ENCODE peak calls at places on chromosomes 6 and 20, in eight cellular contexts. R, W, U, V, I, Q, P and E are unnamed samples.

GRCh38 chr6:128919412-128919811 is 36.5 kb downstream of the LAMA2 start:
- DNase-seq in Q (no peak), I (no peak), U (no peak), P (no peak), W (no peak), V (no peak), R (no peak), E (no peak)

GRCh38 chr6:6631526-6632276 is 43.2 kb downstream of the LY86 start:
- DNase-seq in U (no peak), W (no peak), V (no peak), Q (no peak), R (peak; percentile 17), P (no peak), I (no peak), E (no peak)

GRCh38 chr6:159842035-159842434 is 42.0 kb downstream of the PNLDC1 start:
- DNase-seq in P (no peak), I (peak; percentile 24), Q (peak; percentile 29), R (no peak), W (no peak), V (no peak), U (no peak), E (peak; percentile 9)

GRCh38 chr6:46772754-46773153 is 20.4 kb upstream of the MEP1A start:
- DNase-seq in Q (no peak), I (no peak), V (no peak), U (no peak), W (no peak), P (peak; percentile 86), R (peak; percentile 57), E (no peak)

GRCh38 chr6:134466751-134467525 is 149.0 kb upstream of the SGK1 start:
- DNase-seq in I (no peak), P (no peak), Q (peak; percentile 18), U (no peak), R (no peak), W (no peak), V (no peak), E (no peak)

GRCh38 chr20:16397053-16397452 is 176.2 kb downstream of the KIF16B start:
- DNase-seq in P (no peak), V (peak; percentile 64), Q (no peak), U (no peak), W (no peak), R (peak; percentile 22), I (no peak), E (no peak)

GRCh38 chr6:168376120-168376519 is 56.5 kb upstream of the DACT2 start:
- DNase-seq in R (no peak), U (no peak), W (no peak), V (no peak), P (no peak), I (no peak), Q (no peak), E (no peak)

GRCh38 chr6:118080547-118080946 is 173.5 kb downstream of the SLC35F1 start:
- DNase-seq in R (no peak), U (no peak), V (no peak), P (no peak), I (peak; percentile 4), Q (no peak), W (no peak), E (no peak)

GRCh38 chr6:92459606-92460005 is 959.8 kb downstream of the EPHA7 start:
- DNase-seq in W (no peak), U (no peak), V (no peak), I (no peak), R (no peak), P (no peak), Q (no peak), E (no peak)

GRCh38 chr20:16574656-16575355 is 1.6 kb upstream of the KIF16B start:
- DNase-seq in W (peak; percentile 67), P (peak; percentile 97), I (peak; percentile 86), R (peak; percentile 92), V (peak; percentile 84), Q (peak; percentile 99), U (peak; percentile 92), E (peak; percentile 87)

GRCh38 chr6:44706011-44706410 is 318.5 kb downstream of the CDC5L start:
- DNase-seq in P (no peak), I (no peak), W (no peak), U (no peak), Q (no peak), R (no peak), V (no peak), E (no peak)

DNA sequence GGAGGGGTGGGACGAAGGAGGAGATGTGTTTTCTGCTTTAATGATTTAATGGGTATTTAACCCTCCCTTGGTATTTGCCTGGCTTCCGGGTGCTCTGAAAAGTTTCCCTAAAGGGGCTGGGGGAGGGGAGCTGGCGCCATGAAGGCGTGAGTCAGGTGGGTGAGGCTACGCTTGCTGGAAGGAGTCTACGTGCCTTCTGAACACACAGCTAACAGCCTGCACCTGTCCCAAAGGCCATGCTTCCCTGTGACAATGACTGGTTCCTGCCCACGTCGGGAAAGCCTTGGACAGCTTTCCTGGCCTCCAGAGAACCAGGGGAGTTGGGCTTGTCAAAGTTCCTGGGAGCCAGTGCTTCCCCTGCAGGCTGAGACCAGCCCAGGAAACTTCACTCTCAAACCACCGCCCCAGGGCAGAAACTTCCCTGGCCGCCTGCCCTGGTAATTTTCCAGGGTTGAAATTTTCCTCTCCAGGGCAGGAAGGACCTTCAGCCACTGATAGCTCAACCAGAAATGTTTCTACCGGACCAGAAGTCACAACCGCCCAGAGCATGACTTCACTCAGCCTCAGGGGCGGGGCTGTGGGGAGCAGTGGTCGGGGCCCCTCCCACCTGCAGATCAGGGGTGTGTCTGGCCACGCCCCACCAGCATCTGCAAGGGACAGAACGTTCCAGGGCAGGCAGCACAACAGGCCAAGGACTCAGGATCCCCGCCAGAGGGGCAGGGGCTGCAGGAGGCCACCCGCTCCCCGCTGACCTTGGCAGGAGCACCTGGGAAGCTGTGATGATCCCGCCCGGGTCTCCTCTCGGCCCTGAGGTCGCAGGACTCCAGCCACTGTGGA is 18.6 kb upstream of the SLCO4A1 start:
- DNase-seq in I (peak; percentile 73), W (peak; percentile 98), R (peak; percentile 98), U (peak; percentile 99), P (peak; percentile 99), V (peak; percentile 91), Q (peak; percentile 98), E (peak; percentile 95)
- TF ChIP-seq POLR2A in I (peak; percentile 30), W (peak; percentile 32), R (peak; percentile 72), U (no peak), P (no peak), V (peak; percentile 78), Q (peak; percentile 48), E (peak; percentile 92)

DNA sequence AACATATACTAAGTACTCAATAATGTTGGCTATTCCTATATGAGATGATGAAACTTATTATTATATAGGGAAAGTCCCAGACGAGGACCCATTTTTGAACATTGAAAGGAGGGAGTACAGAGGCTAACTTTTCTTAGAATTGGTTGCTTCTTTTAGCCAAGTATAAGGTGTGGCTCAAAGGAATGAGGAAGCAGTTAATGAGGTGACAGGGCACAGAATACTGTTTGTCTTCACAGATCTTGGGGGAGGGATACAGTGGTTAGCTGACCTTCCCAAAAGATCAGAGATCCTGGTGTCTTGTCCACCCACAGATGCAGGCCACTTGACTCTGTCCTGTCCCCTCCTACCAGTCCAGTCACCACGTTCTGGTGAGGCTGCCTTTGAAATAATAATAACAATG is 67.8 kb upstream of the EPB41L1 start:
- DNase-seq in R (no peak), U (no peak), W (no peak), P (no peak), V (no peak), Q (peak; percentile 73), I (peak; percentile 74), E (no peak)
- TF ChIP-seq POLR2A in R (no peak), U (no peak), W (no peak), P (no peak), V (no peak), Q (no peak), I (no peak), E (no peak)

GRCh38 chr20:17969276-17969883 is 562 bp downstream of the MGME1 start:
- DNase-seq in Q (peak; percentile 70), V (no peak), I (no peak), R (peak; percentile 61), U (peak; percentile 52), W (no peak), P (no peak), E (peak; percentile 88)

GRCh38 chr20:17967595-17968365 is 814 bp downstream of the SNX5 start:
- DNase-seq in U (peak; percentile 30), W (no peak), Q (peak; percentile 43), P (peak; percentile 91), R (peak; percentile 41), V (no peak), I (no peak), E (peak; percentile 69)

GRCh38 chr20:17969884-17970409 is 1.1 kb downstream of the MGME1 start:
- DNase-seq in W (peak; percentile 53), U (no peak), P (peak; percentile 89), R (peak; percentile 28), V (no peak), Q (peak; percentile 40), I (no peak), E (peak; percentile 67)

GRCh38 chr20:17966432-17967312 is 1.9 kb downstream of the SNX5 start:
- DNase-seq in U (no peak), V (no peak), R (no peak), I (no peak), P (no peak), W (no peak), Q (peak; percentile 64), E (peak; percentile 74)

DNA sequence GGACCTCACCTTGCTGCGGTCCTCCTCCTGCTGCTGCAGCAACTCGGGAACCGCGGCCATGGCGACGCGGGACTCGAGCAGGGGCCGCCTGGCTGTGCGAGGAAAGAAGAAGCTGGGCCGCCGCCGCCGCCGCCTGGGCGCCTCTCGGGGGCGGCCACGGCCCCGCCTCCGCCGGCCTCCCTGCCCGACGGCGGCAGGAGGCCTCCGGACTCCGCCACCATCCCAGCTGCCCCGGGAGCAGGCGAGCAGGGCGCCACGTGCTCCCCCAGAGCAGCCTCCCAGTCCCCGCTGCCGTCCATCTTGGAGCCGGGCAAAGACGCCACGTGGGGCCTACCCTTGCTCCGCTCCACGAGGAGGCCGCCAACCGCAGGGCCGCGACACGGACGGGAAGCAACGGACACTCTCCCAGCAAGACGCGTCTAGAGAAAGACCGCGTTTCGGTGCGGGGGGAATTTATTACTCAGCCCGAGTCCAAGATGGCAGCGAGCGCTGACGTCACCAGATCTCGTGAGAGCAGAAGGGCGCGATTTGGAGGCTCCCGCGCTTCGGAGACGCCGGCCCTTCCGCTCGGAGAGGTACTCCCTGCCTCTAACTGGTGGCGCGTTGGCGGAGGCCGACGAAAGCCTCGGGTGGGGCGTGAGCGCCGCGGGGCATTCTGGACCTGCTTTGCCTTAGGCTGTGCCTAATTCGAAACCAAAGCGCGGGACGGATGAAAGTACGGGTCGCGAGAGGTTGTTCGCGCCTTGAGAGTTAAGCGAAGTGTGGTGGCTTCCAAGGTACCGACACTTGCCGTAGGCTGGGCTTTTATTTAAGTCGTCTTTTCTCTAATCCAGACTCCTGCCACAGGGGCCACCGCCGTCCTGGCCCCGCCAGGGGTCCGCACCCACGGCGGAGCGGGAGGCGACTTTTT is at the start of the genes MGME1 and SNX5:
- DNase-seq in I (peak; percentile 99), V (peak; percentile 99), U (peak; percentile 99), R (peak; percentile 100), Q (peak; percentile 98), P (peak; percentile 100), W (peak; percentile 93), E (peak; percentile 99)
- TF ChIP-seq POLR2A in I (peak; percentile 85), V (peak; percentile 66), U (no peak), R (peak; percentile 76), Q (peak; percentile 97), P (no peak), W (peak; percentile 94), E (peak; percentile 96)

DNA sequence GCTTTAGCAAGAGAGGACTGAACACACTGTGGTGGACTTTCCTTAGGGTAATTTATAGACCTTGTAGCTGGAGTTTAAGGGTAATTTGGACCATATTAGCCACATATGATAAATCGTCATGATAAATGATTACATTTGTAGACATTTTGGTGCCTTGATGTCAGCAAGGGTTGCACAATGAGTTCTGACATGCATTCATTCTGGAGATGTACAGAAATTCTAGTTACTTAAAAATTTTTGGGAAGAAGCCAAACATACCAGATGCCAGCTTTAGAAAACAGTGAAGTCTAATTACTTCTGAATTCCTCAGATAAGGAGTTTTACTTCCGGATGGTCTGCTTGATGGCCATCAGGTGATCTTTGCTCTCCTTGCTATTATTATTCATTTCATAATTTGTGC is 653.1 kb downstream of the TBC1D32 start:
- DNase-seq in V (no peak), W (no peak), Q (no peak), I (no peak), U (no peak), P (no peak), R (no peak), E (no peak)
- TF ChIP-seq POLR2A in V (no peak), W (no peak), Q (no peak), I (no peak), U (no peak), P (no peak), R (no peak), E (no peak)